ENCODE peak calls at places on chromosome 11, in five cellular contexts. H is neural crest cell; A is putamen; N is heart left ventricle; C is activated naive CD4-positive, alpha-beta T cell. M is an unnamed sample.

GRCh38 chr11:2517386-2518064 is 72.7 kb downstream of the KCNQ1 start:
- DNase-seq in A (no peak), H (no peak), C (no peak), N (peak), M (no peak)

GRCh38 chr11:103109818-103110388 is 677 bp downstream of the DYNC2H1 start:
- DNase-seq in C (no peak), N (no peak), A (no peak), H (no peak), M (no peak)

GRCh38 chr11:60951909-60952741 is at the start of gene SLC15A3:
- DNase-seq in C (no peak), H (no peak), N (peak), A (no peak), M (no peak)

GRCh38 chr11:44133335-44133946 is 38.0 kb downstream of the EXT2 start:
- DNase-seq in C (no peak), A (no peak), H (no peak), N (no peak), M (no peak)

GRCh38 chr11:2751523-2752203 is 51.9 kb upstream of the KCNQ1OT1 start:
- DNase-seq in A (no peak), N (peak), H (no peak), C (no peak), M (no peak)

GRCh38 chr11:18754308-18754707 is 28.3 kb upstream of the IGSF22 start:
- DNase-seq in C (no peak), N (no peak), H (no peak), A (no peak), M (no peak)

GRCh38 chr11:65590240-65590738 is 5.3 kb downstream of the KCNK7 start:
- DNase-seq in H (no peak), C (no peak), N (no peak), A (no peak), M (no peak)

GRCh38 chr11:33706546-33706945 is 5.9 kb upstream of the C11orf91 start:
- DNase-seq in H (no peak), C (no peak), N (no peak), A (no peak), M (no peak)

GRCh38 chr11:56624661-56625110 is 10.0 kb upstream of the OR5M1 start:
- DNase-seq in N (no peak), A (peak), H (no peak), C (no peak), M (no peak)

GRCh38 chr11:26769027-26769426 is 47.2 kb upstream of the SLC5A12 start:
- DNase-seq in H (no peak), A (no peak), C (no peak), N (no peak), M (no peak)